ENCODE peak calls at places on chromosomes 2 and 18, in nine cellular contexts. T is posterior cingulate gyrus; E is nucleus accumbens; K is lower leg skin; Y is Caki2; Q is CD8-positive, alpha-beta T cell; M is neural progenitor cell; S is stimulated activated CD4-positive, alpha-beta T cell treated with anti-CD3 and anti-CD28 coated beads, Interleukin-4, amount 100 ng/mL, for 24 hours; G is globus pallidus. H is an unnamed sample.

GRCh38 chr2:223970343-223971128 is 13.3 kb downstream of the MRPL44 start:
- DNase-seq in K (no peak), M (peak), Y (peak), T (no peak), E (no peak), Q (peak), S (peak), G (peak), H (no peak)

GRCh38 chr18:48320639-48320945 is 88.6 kb downstream of the ZBTB7C start:
- DNase-seq in K (no peak), G (no peak), S (no peak), Y (no peak), M (no peak), T (no peak), E (no peak), Q (no peak), H (no peak)

GRCh38 chr18:58207520-58208152 is 163.6 kb downstream of the NEDD4L start:
- DNase-seq in M (no peak), S (no peak), E (no peak), Q (no peak), T (no peak), K (no peak), G (no peak), Y (no peak), H (no peak)

GRCh38 chr2:20093263-20094141 is 42.1 kb upstream of the LAPTM4A start:
- DNase-seq in S (no peak), Q (no peak), G (no peak), E (no peak), K (no peak), Y (peak), M (peak), T (no peak), H (no peak)

GRCh38 chr2:42513252-42513918 is 19.6 kb upstream of the KCNG3 start:
- DNase-seq in E (no peak), T (no peak), G (peak), M (peak), K (no peak), Q (no peak), S (no peak), Y (peak), H (no peak)

GRCh38 chr2:53268626-53269025 is 499.0 kb upstream of the CHAC2 start:
- DNase-seq in M (no peak), G (no peak), Y (no peak), Q (no peak), K (no peak), S (no peak), E (no peak), T (no peak), H (no peak)

GRCh38 chr18:9719421-9719981 is 11.4 kb downstream of the RAB31 start:
- DNase-seq in E (no peak), Q (no peak), Y (peak), K (peak), T (no peak), M (no peak), S (no peak), G (no peak), H (no peak)

GRCh38 chr2:127418300-127419111 is at the start of gene PROC:
- DNase-seq in S (no peak), Q (no peak), Y (no peak), G (no peak), T (no peak), M (no peak), K (peak), E (no peak), H (no peak)

GRCh38 chr2:101047075-101047766 is 45.1 kb downstream of the RPL31 start:
- DNase-seq in S (no peak), G (no peak), Y (peak), Q (no peak), E (no peak), K (no peak), T (no peak), M (no peak), H (no peak)

GRCh38 chr2:9423922-9424272 is 443 bp downstream of the CPSF3 start:
- DNase-seq in Q (no peak), T (no peak), K (no peak), G (no peak), Y (peak), M (no peak), S (peak), E (no peak), H (no peak)

GRCh38 chr18:41751652-41752051 is 203.4 kb upstream of the PIK3C3 start:
- DNase-seq in G (peak), S (no peak), T (no peak), Q (no peak), K (no peak), Y (no peak), M (no peak), E (no peak), H (no peak)

GRCh38 chr2:104850322-104851184 is 3.4 kb upstream of the POU3F3 start:
- DNase-seq in T (peak), K (no peak), Y (peak), S (no peak), Q (no peak), G (no peak), M (peak), E (no peak), H (no peak)

GRCh38 chr2:17476820-17477219 is 41.4 kb downstream of the RAD51AP2 start:
- DNase-seq in Q (no peak), E (no peak), T (no peak), M (no peak), S (no peak), K (no peak), Y (no peak), G (no peak), H (no peak)

GRCh38 chr2:189555243-189555642 is 25.3 kb downstream of the SLC40A1 start:
- DNase-seq in S (no peak), Y (no peak), G (no peak), K (no peak), M (no peak), E (no peak), T (no peak), Q (no peak), H (no peak)

GRCh38 chr2:84770280-84770679 is 110.6 kb downstream of the TRABD2A start:
- DNase-seq in T (no peak), G (no peak), E (no peak), S (no peak), Y (no peak), M (no peak), K (no peak), Q (no peak), H (no peak)

GRCh38 chr18:59357928-59358327 is 1.1 kb downstream of the LMAN1 start:
- DNase-seq in G (peak), M (peak), K (no peak), T (no peak), S (peak), E (no peak), Q (no peak), Y (peak), H (peak)

GRCh38 chr2:66733361-66733760 is 298.4 kb downstream of the MEIS1 start:
- DNase-seq in Y (no peak), E (no peak), M (no peak), K (no peak), Q (no peak), G (no peak), S (no peak), T (no peak), H (no peak)

GRCh38 chr2:176454893-176455810 is 185.9 kb downstream of the MTX2 start:
- DNase-seq in T (peak), S (peak), Q (peak), Y (peak), K (peak), G (peak), M (peak), E (peak), H (peak)

GRCh38 chr2:30232027-30232800 is 880 bp downstream of the LBH start:
- DNase-seq in T (no peak), K (peak), Q (peak), E (no peak), Y (no peak), M (peak), G (no peak), S (peak), H (peak)

GRCh38 chr2:221518201-221518936 is 53.7 kb downstream of the EPHA4 start:
- DNase-seq in G (no peak), M (no peak), T (no peak), Q (peak), S (peak), E (no peak), K (no peak), Y (no peak), H (no peak)

GRCh38 chr2:231464576-231465540 is 574 bp upstream of the NCL start:
- DNase-seq in Q (peak), M (peak), G (peak), T (peak), E (peak), K (peak), S (peak), Y (peak), H (peak)

GRCh38 chr2:121036226-121036692 is 248.7 kb downstream of the TFCP2L1 start:
- DNase-seq in Q (no peak), G (no peak), S (no peak), E (no peak), K (peak), Y (no peak), M (no peak), T (no peak), H (no peak)

GRCh38 chr2:203327918-203328734 is at the start of gene ABI2:
- DNase-seq in E (peak), M (peak), Q (peak), S (peak), G (peak), T (peak), K (peak), Y (peak), H (peak)

GRCh38 chr18:45496746-45497145 is 118.5 kb upstream of the SLC14A2 start:
- DNase-seq in G (no peak), E (no peak), K (no peak), Q (no peak), T (no peak), M (no peak), S (no peak), Y (no peak), H (no peak)

GRCh38 chr18:62957885-62958472 is 242.6 kb downstream of the PHLPP1 start:
- DNase-seq in T (no peak), M (peak), S (peak), E (no peak), G (no peak), Y (peak), K (no peak), Q (no peak), H (no peak)

GRCh38 chr2:241005569-241005968 is 7.2 kb downstream of the SNED1 start:
- DNase-seq in K (no peak), Y (no peak), Q (no peak), E (no peak), S (no peak), M (no peak), G (no peak), T (no peak), H (no peak)

GRCh38 chr2:64262068-64262467 is 117.8 kb upstream of the PELI1 start:
- DNase-seq in Q (no peak), E (no peak), S (no peak), K (no peak), G (no peak), Y (peak), T (no peak), M (no peak), H (no peak)

GRCh38 chr18:64244571-64244970 is 95.7 kb upstream of the LINC00305 start:
- DNase-seq in E (no peak), G (peak), Q (no peak), Y (no peak), T (no peak), K (no peak), M (peak), S (no peak), H (no peak)

H was measured in NK-92 treated with Interleukin-12 subunit alpha and Interleukin-12 subunit beta, amount 100 ng/mL, for 24 hours.